ENCODE peak calls at places on chromosomes 13 and 19, in five cellular contexts. F, S, J, T and K are unnamed samples.

GRCh38 chr19:46542428-46543230 is 47.0 kb upstream of the PNMA8B start:
- DNase-seq in S (no peak), J (no peak), F (peak), T (peak), K (peak)

GRCh38 chr19:44660081-44660480 is 11.2 kb upstream of the CEACAM19 start:
- DNase-seq in T (no peak), S (no peak), J (no peak), F (no peak), K (no peak)

GRCh38 chr13:26257049-26257448 is 3.1 kb downstream of the CDK8 start:
- DNase-seq in F (no peak), T (no peak), J (no peak), S (no peak), K (no peak)

GRCh38 chr13:53206455-53206854 is 177.8 kb downstream of the OLFM4 start:
- DNase-seq in S (no peak), J (no peak), F (no peak), T (no peak), K (no peak)

GRCh38 chr19:13079542-13079986 is 23.1 kb downstream of the LYL1 start:
- DNase-seq in S (no peak), T (no peak), F (no peak), J (no peak), K (no peak)

GRCh38 chr13:98909016-98909415 is 68.8 kb downstream of the DOCK9 start:
- DNase-seq in T (no peak), S (no peak), F (no peak), J (no peak), K (no peak)

GRCh38 chr13:36158606-36159005 is 27.4 kb upstream of the DCLK1 start:
- DNase-seq in J (no peak), T (no peak), S (no peak), F (no peak), K (no peak)

GRCh38 chr13:48838193-48839000 is 137.3 kb upstream of the FNDC3A start:
- DNase-seq in T (no peak), J (no peak), F (no peak), S (no peak), K (no peak)

GRCh38 chr19:35959968-35960320 is 23.8 kb downstream of the LRFN3 start:
- DNase-seq in T (no peak), F (no peak), J (no peak), S (no peak), K (no peak)

GRCh38 chr13:20428666-20429644 is 96.7 kb downstream of the CRYL1 start:
- DNase-seq in J (no peak), T (no peak), S (no peak), F (no peak), K (no peak)

GRCh38 chr19:447816-448546 is 12.9 kb downstream of the SHC2 start:
- DNase-seq in J (no peak), F (no peak), T (no peak), S (no peak), K (no peak)

GRCh38 chr13:74115138-74115537 is 19.1 kb downstream of the KLF12 start:
- DNase-seq in T (no peak), J (no peak), F (no peak), S (no peak), K (no peak)

GRCh38 chr19:56566904-56567273 is 379 bp upstream of the ZNF470 start:
- DNase-seq in S (no peak), T (peak), J (no peak), F (no peak), K (no peak)

GRCh38 chr13:23159205-23159586 is 21.6 kb upstream of the SGCG start:
- DNase-seq in S (no peak), T (no peak), F (no peak), J (peak), K (peak)

GRCh38 chr13:48647625-48648024 is 6.1 kb upstream of the CYSLTR2 start:
- DNase-seq in J (no peak), T (no peak), S (no peak), F (no peak), K (peak)

GRCh38 chr13:95385373-95385772 is 84.1 kb upstream of the ABCC4 start:
- DNase-seq in T (no peak), S (no peak), F (no peak), J (no peak), K (no peak)

GRCh38 chr13:48403151-48403631 is 9.7 kb downstream of the LPAR6 start:
- DNase-seq in J (no peak), F (no peak), T (peak), S (peak), K (no peak)

GRCh38 chr13:34591163-34591562 is 350.9 kb upstream of the NBEA start:
- DNase-seq in S (no peak), T (no peak), J (no peak), F (no peak), K (no peak)

GRCh38 chr19:34482380-34483250 is 1.1 kb downstream of the WTIP start:
- DNase-seq in T (no peak), J (no peak), F (no peak), S (no peak), K (no peak)

GRCh38 chr19:4578552-4579248 is 19.2 kb upstream of the SEMA6B start:
- DNase-seq in F (no peak), J (no peak), T (no peak), S (no peak), K (no peak)

GRCh38 chr13:92461831-92462230 is 764.8 kb upstream of the GPC6 start:
- DNase-seq in F (no peak), S (no peak), J (no peak), T (no peak), K (no peak)
- TF ChIP-seq TAF1 in F (no peak), S (no peak), J (no peak), T (no peak), K (no peak)

GRCh38 chr13:97165527-97166425 is 56.4 kb upstream of the MBNL2 start:
- DNase-seq in J (no peak), T (no peak), S (no peak), F (no peak), K (peak)
- TF ChIP-seq TAF1 in J (no peak), T (no peak), S (no peak), F (no peak), K (no peak)

GRCh38 chr19:7170983-7171382 is 101.5 kb downstream of the ZNF557 start:
- DNase-seq in S (no peak), J (no peak), T (no peak), F (no peak), K (no peak)

GRCh38 chr19:7172794-7173193 is 103.3 kb downstream of the ZNF557 start:
- DNase-seq in S (no peak), F (no peak), J (no peak), T (no peak), K (no peak)

GRCh38 chr19:7168941-7169340 is 99.4 kb downstream of the ZNF557 start:
- DNase-seq in T (no peak), F (no peak), S (no peak), J (no peak), K (no peak)
- TF ChIP-seq TAF1 in T (no peak), F (no peak), S (no peak), J (no peak), K (no peak)

DNA sequence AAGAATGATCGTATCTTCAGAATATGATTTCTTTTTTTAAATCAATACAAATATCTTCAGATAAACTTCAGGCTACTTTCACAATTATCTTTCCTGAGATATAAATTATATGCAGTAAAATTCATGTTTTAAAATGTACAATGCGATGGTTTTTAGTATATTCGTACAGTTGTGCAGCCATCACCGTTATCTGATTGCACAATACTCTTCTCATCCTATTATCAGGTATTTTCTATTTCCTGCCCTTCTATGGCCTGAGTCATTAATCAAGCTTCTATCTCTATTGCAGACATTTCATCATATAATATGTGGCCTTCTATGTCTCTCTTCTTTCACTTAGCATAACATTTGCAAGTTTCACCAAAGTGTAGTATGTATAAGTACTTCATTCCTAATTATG is 1360.2 kb upstream of the SLC10A2 start:
- DNase-seq in J (no peak), T (no peak), F (no peak), S (no peak), K (no peak)
- TF ChIP-seq TAF1 in J (no peak), T (no peak), F (no peak), S (no peak), K (no peak)

DNA sequence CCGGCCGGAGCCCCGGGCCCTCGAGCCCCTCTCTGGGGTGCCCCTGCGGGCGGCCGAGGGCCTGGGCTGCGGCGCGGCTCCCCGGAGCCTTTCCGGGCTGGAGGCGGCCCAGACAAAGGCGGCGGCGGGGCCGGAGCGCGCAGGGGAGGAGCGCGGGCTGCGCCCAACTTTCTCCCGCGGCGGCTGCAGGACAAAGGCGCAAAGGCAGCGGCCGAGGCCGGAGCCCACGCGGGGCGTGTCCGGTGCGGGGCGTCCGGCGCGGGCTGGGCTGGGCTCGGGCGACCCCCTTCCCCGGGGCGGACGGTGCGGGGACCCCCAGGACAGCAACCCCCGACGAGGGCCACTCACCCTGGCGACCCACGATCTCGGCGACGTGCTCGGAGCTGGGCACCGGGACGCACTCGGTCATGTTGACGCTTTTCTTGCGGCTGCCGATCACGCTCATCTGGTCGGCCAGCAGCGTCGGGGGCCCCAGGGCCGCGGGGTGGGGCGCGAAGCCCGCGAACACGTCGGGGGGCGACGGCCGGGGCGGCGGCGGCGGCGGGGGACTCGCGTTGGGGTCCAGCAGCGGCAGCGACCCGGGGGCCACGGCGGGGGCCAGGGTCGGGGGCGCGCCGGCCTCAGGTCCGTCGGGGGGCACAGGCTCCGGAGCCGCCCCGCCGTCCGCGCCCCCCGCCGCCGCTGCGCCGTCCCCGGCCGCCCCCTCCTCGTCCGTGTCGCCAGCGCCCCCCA is 843 bp downstream of the MEX3D start:
- DNase-seq in J (no peak), S (no peak), T (no peak), F (no peak), K (no peak)
- TF ChIP-seq TAF1 in J (no peak), S (no peak), T (no peak), F (peak), K (no peak)

DNA sequence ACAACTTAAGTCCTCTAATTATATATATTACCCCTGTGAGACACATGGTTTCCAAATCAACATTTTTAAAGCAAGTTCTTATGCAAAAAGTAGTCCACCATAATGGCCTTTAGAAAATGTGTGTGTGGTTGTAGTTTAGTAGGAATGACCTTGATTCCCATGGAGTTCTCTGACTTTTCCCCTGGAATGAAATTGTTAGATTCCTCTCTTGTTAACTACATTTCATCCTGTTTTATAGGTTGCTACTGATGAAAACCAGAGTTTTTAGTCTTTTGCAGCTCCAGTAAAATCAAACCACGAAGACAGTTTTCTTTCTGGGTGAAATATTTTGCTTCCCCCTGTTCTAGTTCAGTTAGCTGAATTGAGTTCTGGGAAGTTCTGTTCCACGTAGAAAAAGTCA is 107.8 kb downstream of the RAB20 start:
- DNase-seq in S (no peak), T (no peak), J (no peak), F (no peak), K (no peak)
- TF ChIP-seq TAF1 in S (no peak), T (no peak), J (no peak), F (no peak), K (no peak)

GRCh38 chr19:10061717-10062310 is 24.3 kb upstream of the SHFL start:
- DNase-seq in F (no peak), J (no peak), S (no peak), T (no peak), K (no peak)
- TF ChIP-seq TAF1 in F (no peak), J (no peak), S (no peak), T (no peak), K (no peak)

GRCh38 chr13:110726726-110727125 is 13.2 kb downstream of the ING1 start:
- DNase-seq in J (no peak), S (no peak), T (no peak), F (no peak), K (no peak)
- TF ChIP-seq TAF1 in J (no peak), S (no peak), T (no peak), F (no peak), K (no peak)